ENCODE peak calls at places on chromosomes 12 and 14, in seven cellular contexts. H is HCT116, E is tibial nerve, X is lower lobe of right lung, Y is A673, R is neuronal stem cell, O is GM23338. U is an unnamed sample.

GRCh38 chr14:57634335-57634734 is 140.7 kb upstream of the CCDC198 start:
- DNase-seq in H (no peak), E (no peak), X (no peak), Y (no peak), R (no peak), O (peak; percentile 19), U (no peak)

GRCh38 chr14:101875726-101876268 is 88.6 kb upstream of the DYNC1H1 start:
- DNase-seq in H (no peak), E (no peak), X (no peak), Y (no peak), R (no peak), O (no peak), U (no peak)

GRCh38 chr12:57895337-57896138 is 45.8 kb upstream of the ATP23 start:
- DNase-seq in H (no peak), E (no peak), X (no peak), Y (no peak), R (no peak), O (no peak), U (no peak)

GRCh38 chr14:54681819-54682261 is 114.9 kb downstream of the SAMD4A start:
- DNase-seq in H (no peak), E (no peak), X (no peak), Y (peak; percentile 79), R (no peak), O (no peak), U (no peak)

GRCh38 chr14:92877757-92878431 is 45.1 kb upstream of the CHGA start:
- DNase-seq in H (no peak), E (no peak), X (peak; percentile 47), Y (no peak), R (peak; percentile 49), O (peak; percentile 51), U (no peak)

GRCh38 chr14:58643366-58643765 is 5.6 kb downstream of the DACT1 start:
- DNase-seq in H (no peak), E (no peak), X (no peak), Y (no peak), R (no peak), O (no peak), U (no peak)

GRCh38 chr12:12913626-12914388 is 22.4 kb downstream of the GPRC5A start:
- DNase-seq in H (no peak), E (no peak), X (no peak), Y (peak; percentile 25), R (no peak), O (no peak), U (no peak)

GRCh38 chr12:107311682-107312081 is 218.3 kb upstream of the CRY1 start:
- DNase-seq in H (no peak), E (no peak), X (no peak), Y (no peak), R (no peak), O (no peak), U (no peak)

GRCh38 chr14:96212140-96212539 is 7.5 kb downstream of the BDKRB2 start:
- DNase-seq in H (no peak), E (no peak), X (no peak), Y (no peak), R (no peak), O (no peak), U (no peak)

GRCh38 chr12:389138-390096 is at the start of gene KDM5A:
- DNase-seq in H (peak; percentile 90), E (peak; percentile 63), X (peak; percentile 92), Y (peak; percentile 96), R (peak; percentile 96), O (peak; percentile 97), U (peak; percentile 88)

DNA sequence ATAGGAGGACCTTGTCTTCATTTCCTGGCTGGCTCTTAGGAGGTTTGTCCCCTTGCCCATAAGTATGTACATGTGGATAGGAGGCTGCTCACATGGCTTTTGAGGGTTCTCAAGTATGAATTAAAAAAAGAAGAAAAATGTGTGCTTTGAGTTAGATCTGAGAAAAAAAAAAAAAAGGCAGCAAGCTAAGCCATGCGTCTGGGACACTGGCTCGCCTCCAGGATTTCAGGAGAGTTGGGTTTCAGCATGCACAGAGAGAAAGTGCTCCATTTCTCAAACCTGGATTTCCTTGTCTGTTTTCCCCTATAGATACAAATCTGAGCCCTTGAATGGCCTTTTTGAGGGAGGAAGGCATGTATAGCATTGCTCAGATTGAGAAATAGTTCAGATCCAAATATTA is 3.0 kb upstream of the MEG3 start:
- DNase-seq in H (no peak), E (no peak), X (no peak), Y (no peak), R (no peak), O (no peak), U (no peak)
- H3K27ac ChIP-seq in H (no peak overlapping the region), E (no peak overlapping the region), X (no peak overlapping the region), Y (no peak overlapping the region), R (no peak overlapping the region), O (no peak overlapping the region), U (no peak overlapping the region)

DNA sequence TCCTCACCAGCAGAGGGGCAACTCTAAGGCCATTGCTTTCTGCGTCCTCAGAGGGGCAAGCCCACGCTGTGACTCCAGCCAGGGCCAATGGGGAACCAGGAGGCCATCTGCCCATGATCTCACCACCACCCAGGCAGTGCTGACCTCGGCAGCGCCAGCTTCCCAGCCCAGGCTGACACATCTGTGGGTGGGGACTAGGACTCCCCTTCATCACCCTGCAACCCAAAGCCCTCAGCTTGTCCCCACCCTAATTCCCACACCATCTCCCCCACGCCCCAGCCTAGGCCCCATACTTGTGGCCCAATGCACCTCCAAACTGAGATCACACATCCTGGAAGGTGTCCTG is 58.6 kb downstream of the VWF start:
- DNase-seq in H (no peak), E (no peak), X (peak; percentile 56), Y (no peak), R (no peak), O (no peak), U (no peak)
- H3K4me1 ChIP-seq in H (peaks cover 8% of the 10 kb centered on the region), E (peaks cover 20% of the 10 kb centered on the region), X (peaks cover 63% of the 10 kb centered on the region), Y (no peaks in the 10 kb centered on the region), R (no peaks in the 10 kb centered on the region), O (peaks cover 5% of the 10 kb centered on the region), U (peaks cover 3% of the 10 kb centered on the region)

GRCh38 chr12:47378222-47378582 is 298.4 kb upstream of the AMIGO2 start:
- DNase-seq in H (no peak), E (no peak), X (no peak), Y (no peak), R (no peak), O (no peak), U (no peak)
- H3K27ac ChIP-seq in H (no peak overlapping the region), E (no peak overlapping the region), X (no peak overlapping the region), Y (no peak overlapping the region), R (no peak overlapping the region), O (no peak overlapping the region), U (no peak overlapping the region)

DNA sequence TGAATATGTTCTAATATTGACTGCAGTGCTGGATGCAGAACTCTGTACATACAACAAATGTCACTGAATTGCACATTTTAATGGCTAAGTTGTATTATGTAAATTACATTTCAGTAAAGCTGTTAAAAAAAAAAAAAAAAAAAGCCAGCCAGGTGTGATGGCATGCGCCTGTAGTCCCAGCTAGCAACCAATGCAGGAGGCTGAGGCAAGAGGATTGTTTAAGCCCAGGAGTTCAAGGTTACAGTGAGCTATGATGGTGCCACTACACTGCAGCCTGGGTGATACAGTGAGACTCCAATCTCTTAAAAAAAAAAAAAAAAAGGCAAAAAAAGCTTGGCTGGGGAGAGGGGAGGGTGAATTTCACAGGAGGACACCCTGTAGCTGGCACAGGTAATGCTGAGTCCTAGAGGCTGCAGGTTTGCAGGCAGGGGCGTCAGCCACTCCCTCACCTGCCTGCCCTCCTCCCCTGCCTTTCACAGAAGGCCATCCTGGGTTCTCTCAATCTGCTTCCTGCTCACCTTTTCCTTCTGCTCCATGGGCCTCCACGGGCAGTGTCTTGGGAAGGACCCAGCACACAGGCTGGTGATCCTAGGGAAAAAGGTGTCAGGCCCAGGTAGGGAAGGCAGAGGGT is 40.7 kb downstream of the TESC start:
- DNase-seq in H (no peak), E (no peak), X (no peak), Y (no peak), R (no peak), O (no peak), U (no peak)
- H3K4me1 ChIP-seq in H (no peaks in the 10 kb centered on the region), E (peaks cover 9% of the 10 kb centered on the region), X (no peaks in the 10 kb centered on the region), Y (no peaks in the 10 kb centered on the region), R (peaks cover 26% of the 10 kb centered on the region), O (peaks cover 13% of the 10 kb centered on the region), U (peaks cover 13% of the 10 kb centered on the region)